ENCODE peak calls at places on chromosomes 7 and 10, in seven cellular contexts. One of them, this sample, is unnamed.

GRCh38 chr10:69123306-69123746 is 652 bp upstream of the VPS26A start:
- DNase-seq in body of pancreas: peak
- DNase-seq in CD8-positive, alpha-beta T cell: no peak
- DNase-seq in tibial artery: no peak
- DNase-seq in right lobe of liver: peak
- DNase-seq in upper lobe of right lung: no peak
- DNase-seq in prostate gland: peak
- DNase-seq in this sample: no peak

GRCh38 chr7:152590481-152590880 is 85.5 kb downstream of the XRCC2 start:
- DNase-seq in body of pancreas: no peak
- DNase-seq in CD8-positive, alpha-beta T cell: no peak
- DNase-seq in prostate gland: no peak
- DNase-seq in tibial artery: no peak
- DNase-seq in upper lobe of right lung: no peak
- DNase-seq in right lobe of liver: no peak
- DNase-seq in this sample: no peak

GRCh38 chr10:116265686-116266085 is 7.3 kb downstream of the GFRA1 start:
- DNase-seq in body of pancreas: no peak
- DNase-seq in CD8-positive, alpha-beta T cell: no peak
- DNase-seq in prostate gland: no peak
- DNase-seq in right lobe of liver: no peak
- DNase-seq in tibial artery: no peak
- DNase-seq in upper lobe of right lung: no peak
- DNase-seq in this sample: no peak

GRCh38 chr10:44968887-44969400 is 9.3 kb downstream of the RASSF4 start:
- DNase-seq in CD8-positive, alpha-beta T cell: no peak
- DNase-seq in upper lobe of right lung: no peak
- DNase-seq in body of pancreas: no peak
- DNase-seq in right lobe of liver: no peak
- DNase-seq in prostate gland: no peak
- DNase-seq in tibial artery: no peak
- DNase-seq in this sample: no peak

GRCh38 chr7:108613147-108613948 is 43.7 kb downstream of the DNAJB9 start:
- DNase-seq in upper lobe of right lung: no peak
- DNase-seq in body of pancreas: no peak
- DNase-seq in tibial artery: no peak
- DNase-seq in right lobe of liver: no peak
- DNase-seq in prostate gland: no peak
- DNase-seq in CD8-positive, alpha-beta T cell: no peak
- DNase-seq in this sample: peak

GRCh38 chr7:41415473-41416207 is 287.2 kb downstream of the INHBA start:
- DNase-seq in right lobe of liver: no peak
- DNase-seq in prostate gland: no peak
- DNase-seq in upper lobe of right lung: no peak
- DNase-seq in tibial artery: no peak
- DNase-seq in body of pancreas: no peak
- DNase-seq in CD8-positive, alpha-beta T cell: no peak
- DNase-seq in this sample: no peak

GRCh38 chr7:137771679-137772078 is 75.1 kb downstream of the DGKI start:
- DNase-seq in upper lobe of right lung: no peak
- DNase-seq in right lobe of liver: no peak
- DNase-seq in tibial artery: no peak
- DNase-seq in CD8-positive, alpha-beta T cell: no peak
- DNase-seq in prostate gland: no peak
- DNase-seq in body of pancreas: no peak
- DNase-seq in this sample: no peak

GRCh38 chr10:10519674-10520073 is 498.0 kb upstream of the CELF2 start:
- DNase-seq in upper lobe of right lung: no peak
- DNase-seq in body of pancreas: no peak
- DNase-seq in prostate gland: no peak
- DNase-seq in CD8-positive, alpha-beta T cell: no peak
- DNase-seq in right lobe of liver: no peak
- DNase-seq in tibial artery: no peak
- DNase-seq in this sample: no peak

GRCh38 chr7:111018960-111019835 is 71.7 kb upstream of the LRRN3 start:
- DNase-seq in right lobe of liver: no peak
- DNase-seq in body of pancreas: no peak
- DNase-seq in CD8-positive, alpha-beta T cell: peak
- DNase-seq in tibial artery: no peak
- DNase-seq in upper lobe of right lung: no peak
- DNase-seq in prostate gland: no peak
- DNase-seq in this sample: no peak

GRCh38 chr7:12458520-12459131 is 55.0 kb upstream of the VWDE start:
- DNase-seq in right lobe of liver: no peak
- DNase-seq in body of pancreas: no peak
- DNase-seq in upper lobe of right lung: no peak
- DNase-seq in prostate gland: no peak
- DNase-seq in CD8-positive, alpha-beta T cell: no peak
- DNase-seq in tibial artery: no peak
- DNase-seq in this sample: no peak

GRCh38 chr7:56092789-56093531 is at the start of gene PHKG1:
- DNase-seq in upper lobe of right lung: peak
- DNase-seq in CD8-positive, alpha-beta T cell: no peak
- DNase-seq in tibial artery: peak
- DNase-seq in body of pancreas: peak
- DNase-seq in prostate gland: peak
- DNase-seq in right lobe of liver: peak
- DNase-seq in this sample: no peak

GRCh38 chr10:73414230-73414981 is 548 bp upstream of the ANXA7 start:
- DNase-seq in tibial artery: no peak
- DNase-seq in right lobe of liver: no peak
- DNase-seq in CD8-positive, alpha-beta T cell: no peak
- DNase-seq in prostate gland: no peak
- DNase-seq in upper lobe of right lung: no peak
- DNase-seq in body of pancreas: no peak
- DNase-seq in this sample: no peak

GRCh38 chr7:127822822-127823508 is 171.0 kb downstream of the SND1 start:
- DNase-seq in tibial artery: no peak
- DNase-seq in body of pancreas: peak
- DNase-seq in CD8-positive, alpha-beta T cell: no peak
- DNase-seq in prostate gland: no peak
- DNase-seq in right lobe of liver: no peak
- DNase-seq in upper lobe of right lung: no peak
- DNase-seq in this sample: no peak

GRCh38 chr10:63128443-63128842 is 4.7 kb upstream of the NRBF2 start:
- DNase-seq in prostate gland: no peak
- DNase-seq in CD8-positive, alpha-beta T cell: no peak
- DNase-seq in body of pancreas: no peak
- DNase-seq in upper lobe of right lung: no peak
- DNase-seq in right lobe of liver: no peak
- DNase-seq in tibial artery: no peak
- DNase-seq in this sample: no peak

GRCh38 chr10:58742141-58742540 is 229.5 kb downstream of the BICC1 start:
- DNase-seq in right lobe of liver: no peak
- DNase-seq in tibial artery: no peak
- DNase-seq in CD8-positive, alpha-beta T cell: no peak
- DNase-seq in body of pancreas: no peak
- DNase-seq in upper lobe of right lung: no peak
- DNase-seq in prostate gland: no peak
- DNase-seq in this sample: no peak

DNA sequence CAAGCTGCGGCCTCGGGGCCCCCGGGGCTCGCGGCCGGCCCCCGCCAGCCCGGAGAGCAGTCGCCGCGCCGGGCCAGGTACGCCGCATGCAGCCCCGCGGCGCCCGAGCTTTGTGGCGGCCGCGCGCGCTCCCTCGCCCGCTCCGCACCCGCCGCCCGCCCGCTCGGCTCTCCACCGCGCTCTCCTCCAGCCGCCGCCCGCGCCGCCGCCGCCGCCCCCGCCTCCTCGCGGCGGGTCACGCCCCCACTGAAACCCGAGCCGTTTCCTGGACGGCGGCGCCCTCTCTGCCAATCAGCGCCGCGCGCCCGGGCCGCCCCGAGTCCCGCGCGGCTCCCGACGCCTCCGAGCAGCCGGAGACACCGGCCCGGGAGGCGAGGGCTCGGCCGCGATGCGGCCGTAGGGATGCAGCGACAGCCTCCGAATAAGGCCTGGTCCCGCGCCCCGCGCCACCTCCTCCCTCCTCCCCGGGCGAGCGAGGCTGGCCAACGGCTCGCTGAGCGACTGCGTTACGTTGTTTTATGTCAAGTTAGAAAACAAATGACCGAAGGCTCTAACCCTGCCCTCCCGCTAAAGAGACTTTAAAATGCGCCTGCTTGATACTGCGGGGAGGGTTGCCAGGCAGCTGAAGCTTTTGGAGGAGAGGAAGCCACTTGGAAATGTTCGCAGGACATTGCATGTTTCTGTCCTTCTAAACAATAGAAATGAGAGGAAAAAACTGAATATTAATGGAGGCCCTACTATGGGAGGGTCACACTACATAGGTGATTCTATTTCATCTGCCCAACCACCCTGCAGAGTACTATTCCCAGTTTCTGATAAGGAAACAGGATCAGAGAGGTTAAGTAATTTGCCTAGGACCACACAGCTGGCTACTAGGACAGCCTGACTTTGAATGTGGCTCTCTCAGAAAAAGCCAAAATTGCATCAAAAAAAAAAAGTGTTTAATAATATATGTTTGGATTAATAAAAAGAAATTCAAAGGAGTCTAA is at the start of gene FGFR2:
- DNase-seq in tibial artery: peak
- DNase-seq in prostate gland: peak
- DNase-seq in body of pancreas: peak
- DNase-seq in CD8-positive, alpha-beta T cell: no peak
- DNase-seq in upper lobe of right lung: peak
- DNase-seq in right lobe of liver: peak
- DNase-seq in this sample: peak
- H3K27ac ChIP-seq in tibial artery: peak
- H3K27ac ChIP-seq in prostate gland: peak
- H3K27ac ChIP-seq in body of pancreas: peak
- H3K27ac ChIP-seq in CD8-positive, alpha-beta T cell: no peak
- H3K27ac ChIP-seq in upper lobe of right lung: peak
- H3K27ac ChIP-seq in right lobe of liver: peak
- H3K27ac ChIP-seq in this sample: no peak

GRCh38 chr10:111871458-111871857 is 312.1 kb downstream of the GPAM start:
- DNase-seq in CD8-positive, alpha-beta T cell: no peak
- DNase-seq in body of pancreas: no peak
- DNase-seq in right lobe of liver: no peak
- DNase-seq in prostate gland: no peak
- DNase-seq in upper lobe of right lung: no peak
- DNase-seq in tibial artery: no peak
- DNase-seq in this sample: no peak

GRCh38 chr10:111865550-111865949 is 318.0 kb downstream of the GPAM start:
- DNase-seq in right lobe of liver: no peak
- DNase-seq in prostate gland: no peak
- DNase-seq in tibial artery: no peak
- DNase-seq in upper lobe of right lung: no peak
- DNase-seq in body of pancreas: no peak
- DNase-seq in CD8-positive, alpha-beta T cell: no peak
- DNase-seq in this sample: no peak
- H3K4me3 ChIP-seq in right lobe of liver: no peak
- H3K4me3 ChIP-seq in prostate gland: no peak
- H3K4me3 ChIP-seq in tibial artery: no peak
- H3K4me3 ChIP-seq in upper lobe of right lung: no peak
- H3K4me3 ChIP-seq in body of pancreas: no peak
- H3K4me3 ChIP-seq in CD8-positive, alpha-beta T cell: no peak
- H3K4me3 ChIP-seq in this sample: no peak

GRCh38 chr7:7976677-7977076 is 8.1 kb downstream of the GLCCI1 start:
- DNase-seq in upper lobe of right lung: no peak
- DNase-seq in prostate gland: no peak
- DNase-seq in tibial artery: no peak
- DNase-seq in CD8-positive, alpha-beta T cell: no peak
- DNase-seq in right lobe of liver: no peak
- DNase-seq in body of pancreas: no peak
- DNase-seq in this sample: peak

GRCh38 chr7:7980134-7980533 is 11.5 kb downstream of the GLCCI1 start:
- DNase-seq in CD8-positive, alpha-beta T cell: no peak
- DNase-seq in body of pancreas: no peak
- DNase-seq in upper lobe of right lung: no peak
- DNase-seq in right lobe of liver: no peak
- DNase-seq in tibial artery: no peak
- DNase-seq in prostate gland: no peak
- DNase-seq in this sample: no peak

GRCh38 chr7:7978860-7979259 is 10.3 kb downstream of the GLCCI1 start:
- DNase-seq in right lobe of liver: no peak
- DNase-seq in upper lobe of right lung: no peak
- DNase-seq in tibial artery: no peak
- DNase-seq in body of pancreas: no peak
- DNase-seq in prostate gland: no peak
- DNase-seq in CD8-positive, alpha-beta T cell: no peak
- DNase-seq in this sample: no peak

GRCh38 chr7:7977774-7978173 is 9.2 kb downstream of the GLCCI1 start:
- DNase-seq in CD8-positive, alpha-beta T cell: no peak
- DNase-seq in right lobe of liver: no peak
- DNase-seq in upper lobe of right lung: no peak
- DNase-seq in body of pancreas: no peak
- DNase-seq in tibial artery: no peak
- DNase-seq in prostate gland: no peak
- DNase-seq in this sample: no peak

GRCh38 chr7:7979556-7979955 is 11.0 kb downstream of the GLCCI1 start:
- DNase-seq in right lobe of liver: no peak
- DNase-seq in CD8-positive, alpha-beta T cell: no peak
- DNase-seq in prostate gland: no peak
- DNase-seq in tibial artery: no peak
- DNase-seq in body of pancreas: no peak
- DNase-seq in upper lobe of right lung: no peak
- DNase-seq in this sample: no peak
- H3K27ac ChIP-seq in right lobe of liver: no peak
- H3K27ac ChIP-seq in CD8-positive, alpha-beta T cell: no peak
- H3K27ac ChIP-seq in prostate gland: no peak
- H3K27ac ChIP-seq in tibial artery: no peak
- H3K27ac ChIP-seq in body of pancreas: no peak
- H3K27ac ChIP-seq in upper lobe of right lung: no peak
- H3K27ac ChIP-seq in this sample: peak

DNA sequence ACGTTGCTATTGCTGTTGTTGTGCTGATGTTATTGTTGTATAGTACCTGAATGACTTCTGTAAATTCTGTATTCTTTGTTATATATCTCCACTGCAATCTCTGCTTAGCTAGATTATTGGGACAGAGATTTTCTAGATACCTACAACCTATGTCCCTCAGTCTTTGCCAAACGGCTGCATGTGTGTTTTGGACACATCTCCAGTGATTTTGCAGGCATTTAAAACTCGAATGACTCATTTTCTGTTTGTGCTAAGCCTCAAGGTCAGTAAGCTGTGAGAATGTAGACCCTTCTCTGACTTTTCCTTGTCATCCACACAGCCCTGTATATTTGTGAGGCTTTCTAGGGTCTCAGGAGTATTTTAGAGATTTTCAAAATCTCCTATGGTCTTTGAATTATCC is 410.7 kb downstream of the POM121L12 start:
- DNase-seq in body of pancreas: no peak
- DNase-seq in upper lobe of right lung: no peak
- DNase-seq in tibial artery: no peak
- DNase-seq in CD8-positive, alpha-beta T cell: no peak
- DNase-seq in prostate gland: no peak
- DNase-seq in right lobe of liver: no peak
- DNase-seq in this sample: no peak
- H3K4me3 ChIP-seq in body of pancreas: no peak
- H3K4me3 ChIP-seq in upper lobe of right lung: no peak
- H3K4me3 ChIP-seq in tibial artery: no peak
- H3K4me3 ChIP-seq in CD8-positive, alpha-beta T cell: no peak
- H3K4me3 ChIP-seq in prostate gland: no peak
- H3K4me3 ChIP-seq in right lobe of liver: no peak
- H3K4me3 ChIP-seq in this sample: no peak